ENCODE peak calls at places on chromosomes 4 and X, in six cellular contexts. N is uterus, W is gastrocnemius medialis, Z is SJCRH30, P is PC-9, J is ascending aorta. I is an unnamed sample.
A peak's percentile ranks its signal among the peaks of the same experiment; 100 is the strongest.

GRCh38 chrX:146278381-146278780 is 460.8 kb downstream of the SLITRK2 start:
- DNase-seq in N (no peak), W (no peak), Z (no peak), P (no peak), J (no peak), I (no peak)

GRCh38 chrX:139815771-139816170 is 107.8 kb upstream of the MCF2 start:
- DNase-seq in N (no peak), W (no peak), Z (no peak), P (no peak), J (no peak), I (no peak)

GRCh38 chrX:130497531-130497930 is 95.7 kb downstream of the RBMX2 start:
- DNase-seq in N (no peak), W (no peak), Z (no peak), P (no peak), J (no peak), I (peak; percentile 9)

GRCh38 chr4:52890401-52890791 is 28.3 kb downstream of the RASL11B start:
- DNase-seq in N (no peak), W (no peak), Z (no peak), P (no peak), J (no peak), I (no peak)

GRCh38 chrX:38811515-38812239 is 10.4 kb downstream of the MID1IP1 start:
- DNase-seq in N (no peak), W (no peak), Z (no peak), P (no peak), J (no peak), I (no peak)

GRCh38 chr4:90456891-90457290 is 329.7 kb downstream of the CCSER1 start:
- DNase-seq in N (no peak), W (no peak), Z (no peak), P (no peak), J (no peak), I (no peak)

GRCh38 chrX:130179579-130180215 is 7.9 kb downstream of the RAB33A start:
- DNase-seq in N (no peak), W (no peak), Z (no peak), P (no peak), J (no peak), I (no peak)

GRCh38 chr4:99711657-99712056 is 54.0 kb upstream of the C4orf54 start:
- DNase-seq in N (no peak), W (no peak), Z (no peak), P (no peak), J (no peak), I (no peak)

GRCh38 chr4:1628892-1629703 is 55.0 kb downstream of the FAM53A start:
- DNase-seq in N (peak; percentile 40), W (no peak), Z (peak; percentile 74), P (peak; percentile 63), J (no peak), I (peak; percentile 98)

GRCh38 chrX:137574102-137574783 is 8.3 kb downstream of the ZIC3 start:
- DNase-seq in N (no peak), W (no peak), Z (no peak), P (no peak), J (no peak), I (peak; percentile 97)
- H3K4me3 ChIP-seq in N (no peak overlapping the region), W (no peak overlapping the region), Z (no peak overlapping the region), P (no peak overlapping the region), J (no peak overlapping the region), I (peak overlapping the region; percentile 43)

GRCh38 chrX:40152173-40152705 is 54.5 kb upstream of the BCOR start:
- DNase-seq in N (no peak), W (no peak), Z (no peak), P (no peak), J (no peak), I (peak; percentile 85)
- H3K27me3 ChIP-seq in N (no peaks in the 10 kb centered on the region), W (no peaks in the 10 kb centered on the region), Z (no peaks in the 10 kb centered on the region), P (no peaks in the 10 kb centered on the region), J (peaks cover 8% of the 10 kb centered on the region), I (peaks cover 85% of the 10 kb centered on the region)

DNA sequence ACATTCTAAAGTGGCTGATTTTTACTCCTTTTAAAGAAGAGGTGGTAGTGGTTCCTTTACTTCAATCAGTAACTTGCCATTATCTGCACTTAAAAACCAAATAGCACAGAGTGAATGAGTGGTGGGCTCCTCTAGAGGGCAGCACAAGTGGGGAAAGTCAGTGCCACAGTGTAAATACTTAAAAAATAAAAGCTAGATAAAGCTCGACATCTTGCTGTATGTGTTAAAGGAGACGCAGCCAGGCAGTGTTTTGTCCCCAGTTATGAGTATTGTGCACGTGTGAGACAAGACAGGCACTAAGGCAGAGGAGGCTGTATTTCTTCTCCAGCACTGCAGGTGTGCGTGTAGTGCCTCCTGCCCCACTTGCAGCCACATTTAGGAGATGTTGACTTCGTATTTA is 24.6 kb downstream of the NAP1L5 start:
- DNase-seq in N (no peak), W (no peak), Z (peak; percentile 24), P (no peak), J (no peak), I (peak; percentile 10)
- H3K36me3 ChIP-seq in N (no peaks in the 10 kb centered on the region), W (peaks cover 1% of the 10 kb centered on the region), Z (peaks cover 8% of the 10 kb centered on the region), P (no peaks in the 10 kb centered on the region), J (peaks cover 18% of the 10 kb centered on the region), I (no peaks in the 10 kb centered on the region)

GRCh38 chr4:38759077-38759789 is 23.6 kb downstream of the TLR10 start:
- DNase-seq in N (peak; percentile 64), W (peak; percentile 24), Z (peak; percentile 62), P (peak; percentile 36), J (no peak), I (peak; percentile 21)
- H3K4me3 ChIP-seq in N (no peak overlapping the region), W (no peak overlapping the region), Z (no peak overlapping the region), P (no peak overlapping the region), J (no peak overlapping the region), I (no peak overlapping the region)

DNA sequence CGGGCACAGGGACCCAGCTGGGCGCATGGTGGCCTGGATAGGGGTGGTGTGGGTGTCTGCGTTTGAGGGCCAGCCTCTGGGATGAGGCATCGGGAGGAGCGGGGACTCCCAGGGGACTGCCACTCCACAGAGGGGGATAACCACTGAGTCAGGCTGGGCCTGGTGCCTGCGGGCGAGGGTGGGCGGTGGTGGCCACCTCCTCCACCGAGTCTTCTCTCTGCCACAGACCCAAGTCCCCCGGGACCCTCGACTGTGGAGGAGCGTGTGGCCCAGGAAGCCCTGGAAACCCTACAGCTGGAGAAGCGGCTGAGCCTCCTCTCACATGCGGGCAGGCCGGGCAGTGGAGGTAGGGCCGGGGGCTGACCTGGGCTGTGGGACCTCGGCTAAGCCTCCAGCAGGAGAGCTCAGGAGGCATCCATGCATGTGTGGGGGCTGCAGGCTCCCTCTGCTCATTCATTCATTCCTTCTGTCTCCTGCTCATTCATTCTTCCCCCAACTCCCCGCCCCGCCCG is 26.4 kb downstream of the DOK7 start:
- DNase-seq in N (no peak), W (no peak), Z (peak; percentile 50), P (no peak), J (no peak), I (peak; percentile 86)
- H3K27me3 ChIP-seq in N (peaks cover 6% of the 10 kb centered on the region), W (no peaks in the 10 kb centered on the region), Z (no peaks in the 10 kb centered on the region), P (no peaks in the 10 kb centered on the region), J (no peaks in the 10 kb centered on the region), I (peaks cover 35% of the 10 kb centered on the region)

GRCh38 chrX:41153453-41153852 is 68.2 kb downstream of the USP9X start:
- DNase-seq in N (no peak), W (no peak), Z (no peak), P (no peak), J (no peak), I (no peak)
- H3K36me3 ChIP-seq in N (no peaks in the 10 kb centered on the region), W (no peaks in the 10 kb centered on the region), Z (peaks cover 21% of the 10 kb centered on the region), P (no peaks in the 10 kb centered on the region), J (peaks cover 64% of the 10 kb centered on the region), I (peaks cover 47% of the 10 kb centered on the region)

DNA sequence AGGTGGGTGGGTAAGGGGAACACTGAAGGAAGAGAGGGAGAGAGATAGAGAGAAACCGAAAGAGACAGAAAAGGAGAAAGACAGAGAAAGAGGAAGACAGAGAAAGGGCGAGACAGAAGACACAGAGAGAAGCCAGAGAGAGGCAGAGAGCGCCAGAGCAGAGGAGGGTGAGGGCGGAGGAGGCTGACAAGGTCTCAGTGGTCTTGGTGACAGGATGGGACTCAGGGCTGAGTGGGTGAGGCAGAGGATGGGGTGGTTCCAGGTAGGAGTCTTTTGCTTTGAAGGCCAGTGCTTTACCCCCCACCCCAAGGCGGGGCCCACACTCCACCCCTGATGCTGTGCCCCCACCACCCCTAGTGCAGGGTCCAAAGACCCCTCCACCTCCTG is 1.1 kb downstream of the IQSEC2 start:
- DNase-seq in N (no peak), W (no peak), Z (no peak), P (no peak), J (no peak), I (no peak)
- H3K4me3 ChIP-seq in N (peak overlapping the region; percentile 28), W (peak overlapping the region; percentile 41), Z (no peak overlapping the region), P (peak overlapping the region; percentile 55), J (peak overlapping the region; percentile 57), I (no peak overlapping the region)